ENCODE peak calls at places on chromosomes 16 and 17, in seven cellular contexts. L is NCI-H2029 treated with DMSO at 0.1 percent for 48 hours; N is HEK293T; M is T-helper 17 cell; Q is activated naive CD4-positive, alpha-beta T cell treated with anti-CD3 and anti-CD28 coated beads for 36 hours; A is HT-29; J is retina. T is an unnamed sample.

GRCh38 chr17:35684046-35684802 is 47.2 kb upstream of the RASL10B start:
- DNase-seq in L (no peak), N (no peak), M (no peak), Q (no peak), A (no peak), J (no peak), T (peak)

GRCh38 chr16:81077077-81077940 is at the start of gene C16orf46:
- DNase-seq in L (peak), N (peak), M (peak), Q (peak), A (peak), J (peak), T (peak)

GRCh38 chr16:67430504-67431076 is 331 bp upstream of the HSD11B2 start:
- DNase-seq in L (no peak), N (peak), M (no peak), Q (peak), A (peak), J (peak), T (no peak)

GRCh38 chr16:70480127-70481105 is 26.0 kb downstream of the FCSK start:
- DNase-seq in L (no peak), N (no peak), M (no peak), Q (no peak), A (no peak), J (no peak), T (no peak)

GRCh38 chr16:49452108-49452507 is 78.5 kb downstream of the C16orf78 start:
- DNase-seq in L (no peak), N (no peak), M (no peak), Q (no peak), A (no peak), J (no peak), T (no peak)

GRCh38 chr16:27692576-27692975 is 142.6 kb downstream of the KATNIP start:
- DNase-seq in L (no peak), N (no peak), M (no peak), Q (no peak), A (no peak), J (no peak), T (no peak)

GRCh38 chr17:39926588-39927100 is 757 bp downstream of the ORMDL3 start:
- DNase-seq in L (no peak), N (peak), M (peak), Q (peak), A (peak), J (peak), T (no peak)

GRCh38 chr16:28977703-28978641 is 3.4 kb downstream of the SPNS1 start:
- DNase-seq in L (peak), N (peak), M (no peak), Q (no peak), A (peak), J (no peak), T (no peak)

GRCh38 chr17:48576479-48577309 is 1.5 kb downstream of the HOXB4 start:
- DNase-seq in L (no peak), N (no peak), M (no peak), Q (no peak), A (no peak), J (peak), T (no peak)

GRCh38 chr17:31379796-31380195 is 11.7 kb upstream of the RAB11FIP4 start:
- DNase-seq in L (no peak), N (no peak), M (no peak), Q (no peak), A (no peak), J (no peak), T (no peak)

GRCh38 chr17:640436-640835 is 74.2 kb downstream of the VPS53 start:
- DNase-seq in L (no peak), N (no peak), M (no peak), Q (no peak), A (no peak), J (no peak), T (no peak)

GRCh38 chr17:27836651-27837050 is 36.3 kb upstream of the NOS2 start:
- DNase-seq in L (no peak), N (no peak), M (no peak), Q (no peak), A (no peak), J (no peak), T (no peak)

GRCh38 chr17:63751806-63752205 is 10.2 kb upstream of the STRADA start:
- DNase-seq in L (no peak), N (no peak), M (no peak), Q (peak), A (no peak), J (no peak), T (no peak)

GRCh38 chr17:42087736-42088705 is 10.3 kb downstream of the ZNF385C start:
- DNase-seq in L (no peak), N (no peak), M (no peak), Q (no peak), A (peak), J (no peak), T (no peak)

GRCh38 chr16:22071352-22071923 is 20.9 kb upstream of the VWA3A start:
- DNase-seq in L (no peak), N (no peak), M (no peak), Q (no peak), A (no peak), J (no peak), T (no peak)

GRCh38 chr16:57695378-57696054 is 910 bp downstream of the DRC7 start:
- DNase-seq in L (no peak), N (no peak), M (no peak), Q (no peak), A (no peak), J (no peak), T (no peak)

GRCh38 chr16:1048442-1049112 is 24.0 kb upstream of the SSTR5 start:
- DNase-seq in L (no peak), N (peak), M (no peak), Q (peak), A (peak), J (peak), T (no peak)

GRCh38 chr17:42233148-42233547 is 38.9 kb upstream of the GHDC start:
- DNase-seq in L (no peak), N (no peak), M (no peak), Q (no peak), A (no peak), J (no peak), T (no peak)

GRCh38 chr16:59632266-59632855 is 898.2 kb upstream of the GOT2 start:
- DNase-seq in L (no peak), N (no peak), M (no peak), Q (no peak), A (no peak), J (no peak), T (no peak)

GRCh38 chr16:27690604-27691003 is 140.7 kb downstream of the KATNIP start:
- DNase-seq in L (no peak), N (peak), M (no peak), Q (peak), A (peak), J (no peak), T (no peak)

GRCh38 chr16:48102083-48103008 is 53.4 kb downstream of the ABCC12 start:
- DNase-seq in L (no peak), N (no peak), M (no peak), Q (no peak), A (no peak), J (no peak), T (no peak)

GRCh38 chr16:58656872-58657271 is 27.2 kb upstream of the CNOT1 start:
- DNase-seq in L (no peak), N (no peak), M (no peak), Q (no peak), A (no peak), J (no peak), T (no peak)

GRCh38 chr16:85171809-85172464 is 59.7 kb upstream of the CIBAR2 start:
- DNase-seq in L (no peak), N (no peak), M (no peak), Q (no peak), A (no peak), J (no peak), T (no peak)

GRCh38 chr16:23395732-23396131 is 57.3 kb downstream of the COG7 start:
- DNase-seq in L (no peak), N (no peak), M (no peak), Q (no peak), A (no peak), J (no peak), T (no peak)

GRCh38 chr17:2089021-2089422 is 34.1 kb downstream of the HIC1 start:
- DNase-seq in L (no peak), N (no peak), M (no peak), Q (no peak), A (no peak), J (peak), T (no peak)

GRCh38 chr16:57477531-57478202 is 8.6 kb downstream of the DOK4 start:
- DNase-seq in L (no peak), N (no peak), M (no peak), Q (no peak), A (no peak), J (peak), T (no peak)

GRCh38 chr16:51109173-51109572 is 41.9 kb downstream of the SALL1 start:
- DNase-seq in L (no peak), N (no peak), M (no peak), Q (no peak), A (no peak), J (no peak), T (no peak)

GRCh38 chr16:60922920-60923319 is 1113.3 kb downstream of the CDH8 start:
- DNase-seq in L (no peak), N (no peak), M (no peak), Q (no peak), A (no peak), J (no peak), T (no peak)

T was measured in BJ.